ENCODE peak calls at places on chromosomes 7 and 10, in six cellular contexts. One of them, this sample, is unnamed.

GRCh38 chr7:104035351-104035750 is 45.9 kb upstream of the RELN start:
- DNase-seq in neuronal stem cell: no peak
- DNase-seq in H9: no peak
- DNase-seq in IMR-90: no peak
- DNase-seq in H1: no peak
- DNase-seq in trophoblast cell: peak
- DNase-seq in this sample: no peak

GRCh38 chr7:33739286-33739685 is 166.1 kb upstream of the BMPER start:
- DNase-seq in neuronal stem cell: no peak
- DNase-seq in H9: no peak
- DNase-seq in IMR-90: no peak
- DNase-seq in H1: no peak
- DNase-seq in trophoblast cell: no peak
- DNase-seq in this sample: no peak

GRCh38 chr10:125235093-125236069 is 75.0 kb upstream of the CTBP2 start:
- DNase-seq in neuronal stem cell: no peak
- DNase-seq in H9: no peak
- DNase-seq in IMR-90: no peak
- DNase-seq in H1: no peak
- DNase-seq in trophoblast cell: no peak
- DNase-seq in this sample: no peak

GRCh38 chr7:55887786-55888185 is 530 bp downstream of the ZNF713 start:
- DNase-seq in neuronal stem cell: peak
- DNase-seq in H9: no peak
- DNase-seq in IMR-90: no peak
- DNase-seq in H1: no peak
- DNase-seq in trophoblast cell: peak
- DNase-seq in this sample: peak

GRCh38 chr10:77274046-77274795 is 363.4 kb downstream of the KCNMA1 start:
- DNase-seq in neuronal stem cell: no peak
- DNase-seq in H9: no peak
- DNase-seq in IMR-90: peak
- DNase-seq in H1: no peak
- DNase-seq in trophoblast cell: no peak
- DNase-seq in this sample: peak

GRCh38 chr7:98105942-98106544 is 619 bp upstream of the LMTK2 start:
- DNase-seq in neuronal stem cell: no peak
- DNase-seq in H9: no peak
- DNase-seq in IMR-90: no peak
- DNase-seq in H1: no peak
- DNase-seq in trophoblast cell: peak
- DNase-seq in this sample: no peak

GRCh38 chr7:16753102-16753931 is at the start of gene TSPAN13:
- DNase-seq in neuronal stem cell: peak
- DNase-seq in H9: peak
- DNase-seq in IMR-90: peak
- DNase-seq in H1: peak
- DNase-seq in trophoblast cell: peak
- DNase-seq in this sample: peak

GRCh38 chr7:155911471-155912105 is 99.3 kb upstream of the SHH start:
- DNase-seq in neuronal stem cell: no peak
- DNase-seq in H9: no peak
- DNase-seq in IMR-90: no peak
- DNase-seq in H1: no peak
- DNase-seq in trophoblast cell: no peak
- DNase-seq in this sample: no peak

GRCh38 chr10:13712799-13713581 is 126.2 kb downstream of the PRPF18 start:
- DNase-seq in neuronal stem cell: no peak
- DNase-seq in H9: no peak
- DNase-seq in IMR-90: peak
- DNase-seq in H1: no peak
- DNase-seq in trophoblast cell: peak
- DNase-seq in this sample: peak

GRCh38 chr7:55129409-55130078 is 110.7 kb downstream of the EGFR start:
- DNase-seq in neuronal stem cell: no peak
- DNase-seq in H9: no peak
- DNase-seq in IMR-90: peak
- DNase-seq in H1: no peak
- DNase-seq in trophoblast cell: peak
- DNase-seq in this sample: peak

GRCh38 chr10:84258034-84258695 is 13.3 kb downstream of the RGR start:
- DNase-seq in neuronal stem cell: no peak
- DNase-seq in H9: no peak
- DNase-seq in IMR-90: no peak
- DNase-seq in H1: no peak
- DNase-seq in trophoblast cell: no peak
- DNase-seq in this sample: no peak

GRCh38 chr10:47440207-47440606 is 43.7 kb downstream of the ANXA8 start:
- DNase-seq in neuronal stem cell: no peak
- DNase-seq in H9: peak
- DNase-seq in IMR-90: no peak
- DNase-seq in H1: no peak
- DNase-seq in trophoblast cell: peak
- DNase-seq in this sample: no peak

GRCh38 chr10:112896722-112897121 is 53.3 kb upstream of the TCF7L2 start:
- DNase-seq in neuronal stem cell: no peak
- DNase-seq in H9: no peak
- DNase-seq in IMR-90: no peak
- DNase-seq in H1: no peak
- DNase-seq in trophoblast cell: no peak
- DNase-seq in this sample: no peak

GRCh38 chr10:64648915-64649314 is 1127.7 kb downstream of the REEP3 start:
- DNase-seq in neuronal stem cell: no peak
- DNase-seq in H9: peak
- DNase-seq in IMR-90: no peak
- DNase-seq in H1: no peak
- DNase-seq in trophoblast cell: peak
- DNase-seq in this sample: no peak

GRCh38 chr10:132104062-132104461 is 38.3 kb downstream of the JAKMIP3 start:
- DNase-seq in neuronal stem cell: no peak
- DNase-seq in H9: no peak
- DNase-seq in IMR-90: no peak
- DNase-seq in H1: no peak
- DNase-seq in trophoblast cell: no peak
- DNase-seq in this sample: no peak

GRCh38 chr7:86950360-86950759 is 109.1 kb downstream of the ELAPOR2 start:
- DNase-seq in neuronal stem cell: no peak
- DNase-seq in H9: no peak
- DNase-seq in IMR-90: no peak
- DNase-seq in H1: no peak
- DNase-seq in trophoblast cell: no peak
- DNase-seq in this sample: no peak

GRCh38 chr10:122012731-122013130 is 23.8 kb downstream of the TACC2 start:
- DNase-seq in neuronal stem cell: no peak
- DNase-seq in H9: no peak
- DNase-seq in IMR-90: no peak
- DNase-seq in H1: no peak
- DNase-seq in trophoblast cell: no peak
- DNase-seq in this sample: no peak

GRCh38 chr7:100686201-100686821 is 7.7 kb downstream of the GIGYF1 start:
- DNase-seq in neuronal stem cell: no peak
- DNase-seq in H9: no peak
- DNase-seq in IMR-90: no peak
- DNase-seq in H1: no peak
- DNase-seq in trophoblast cell: no peak
- DNase-seq in this sample: no peak

GRCh38 chr7:36115448-36116321 is 37.4 kb upstream of the EEPD1 start:
- DNase-seq in neuronal stem cell: no peak
- DNase-seq in H9: no peak
- DNase-seq in IMR-90: peak
- DNase-seq in H1: no peak
- DNase-seq in trophoblast cell: peak
- DNase-seq in this sample: peak

GRCh38 chr7:66296-66695 is 126.1 kb upstream of the FAM20C start:
- DNase-seq in neuronal stem cell: no peak
- DNase-seq in H9: no peak
- DNase-seq in IMR-90: no peak
- DNase-seq in H1: no peak
- DNase-seq in trophoblast cell: no peak
- DNase-seq in this sample: no peak

GRCh38 chr7:134599371-134599770 is 47.3 kb upstream of the BPGM start:
- DNase-seq in neuronal stem cell: no peak
- DNase-seq in H9: no peak
- DNase-seq in IMR-90: no peak
- DNase-seq in H1: no peak
- DNase-seq in trophoblast cell: no peak
- DNase-seq in this sample: no peak
- H3K14ac ChIP-seq in neuronal stem cell: no peak
- H3K14ac ChIP-seq in H9: no peak
- H3K14ac ChIP-seq in IMR-90: no peak
- H3K14ac ChIP-seq in H1: no peak
- H3K14ac ChIP-seq in trophoblast cell: no peak
- H3K14ac ChIP-seq in this sample: no peak

DNA sequence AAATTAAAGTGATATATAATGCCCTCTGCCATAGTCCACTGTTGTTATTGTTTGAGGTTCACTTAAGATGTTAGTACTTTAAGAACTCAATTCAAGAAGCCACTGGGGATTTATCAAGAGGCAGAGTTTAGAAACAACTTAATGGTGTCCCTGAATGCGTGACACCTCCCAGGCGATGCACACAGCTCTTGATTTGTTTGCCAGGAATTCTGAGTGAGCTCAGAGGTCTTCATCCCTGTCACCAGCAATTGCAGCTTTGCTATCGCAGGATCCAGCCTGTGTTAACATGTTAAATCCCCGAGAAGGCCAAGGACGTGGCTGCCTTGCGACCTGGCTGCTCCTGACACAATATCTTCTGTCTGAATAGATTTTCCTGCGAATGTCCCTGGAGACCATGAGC is 104.8 kb downstream of the KLF6 start:
- DNase-seq in neuronal stem cell: no peak
- DNase-seq in H9: no peak
- DNase-seq in IMR-90: no peak
- DNase-seq in H1: no peak
- DNase-seq in trophoblast cell: no peak
- DNase-seq in this sample: no peak
- H2AK5ac ChIP-seq in neuronal stem cell: no peak
- H2AK5ac ChIP-seq in H9: no peak
- H2AK5ac ChIP-seq in IMR-90: no peak
- H2AK5ac ChIP-seq in H1: no peak
- H2AK5ac ChIP-seq in trophoblast cell: no peak
- H2AK5ac ChIP-seq in this sample: no peak

GRCh38 chr10:43605850-43606322 is 352 bp upstream of the ZNF485 start:
- DNase-seq in neuronal stem cell: no peak
- DNase-seq in H9: no peak
- DNase-seq in IMR-90: no peak
- DNase-seq in H1: no peak
- DNase-seq in trophoblast cell: no peak
- DNase-seq in this sample: no peak
- H3K14ac ChIP-seq in neuronal stem cell: no peak
- H3K14ac ChIP-seq in H9: no peak
- H3K14ac ChIP-seq in IMR-90: no peak
- H3K14ac ChIP-seq in H1: no peak
- H3K14ac ChIP-seq in trophoblast cell: no peak
- H3K14ac ChIP-seq in this sample: no peak

DNA sequence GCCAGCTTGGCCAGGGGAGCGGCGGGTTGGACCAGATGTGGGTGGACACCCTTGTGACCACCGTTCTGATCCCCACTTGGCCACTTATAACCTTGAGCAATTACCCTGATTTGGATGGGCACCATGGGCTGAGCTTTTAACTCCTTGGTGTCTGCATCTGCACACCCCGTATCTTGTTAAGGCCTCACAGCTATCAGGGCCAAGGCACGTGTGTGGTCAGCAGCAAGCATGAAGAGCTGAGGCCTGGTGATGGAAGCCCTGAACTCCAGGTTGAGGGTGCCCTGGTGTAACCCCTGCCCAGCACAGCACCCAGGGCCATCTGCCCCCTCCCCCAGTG is 89.2 kb downstream of the ZMIZ1 start:
- DNase-seq in neuronal stem cell: no peak
- DNase-seq in H9: no peak
- DNase-seq in IMR-90: no peak
- DNase-seq in H1: no peak
- DNase-seq in trophoblast cell: no peak
- DNase-seq in this sample: no peak
- H2AK5ac ChIP-seq in neuronal stem cell: peak
- H2AK5ac ChIP-seq in H9: peak
- H2AK5ac ChIP-seq in IMR-90: peak
- H2AK5ac ChIP-seq in H1: peak
- H2AK5ac ChIP-seq in trophoblast cell: peak
- H2AK5ac ChIP-seq in this sample: peak

DNA sequence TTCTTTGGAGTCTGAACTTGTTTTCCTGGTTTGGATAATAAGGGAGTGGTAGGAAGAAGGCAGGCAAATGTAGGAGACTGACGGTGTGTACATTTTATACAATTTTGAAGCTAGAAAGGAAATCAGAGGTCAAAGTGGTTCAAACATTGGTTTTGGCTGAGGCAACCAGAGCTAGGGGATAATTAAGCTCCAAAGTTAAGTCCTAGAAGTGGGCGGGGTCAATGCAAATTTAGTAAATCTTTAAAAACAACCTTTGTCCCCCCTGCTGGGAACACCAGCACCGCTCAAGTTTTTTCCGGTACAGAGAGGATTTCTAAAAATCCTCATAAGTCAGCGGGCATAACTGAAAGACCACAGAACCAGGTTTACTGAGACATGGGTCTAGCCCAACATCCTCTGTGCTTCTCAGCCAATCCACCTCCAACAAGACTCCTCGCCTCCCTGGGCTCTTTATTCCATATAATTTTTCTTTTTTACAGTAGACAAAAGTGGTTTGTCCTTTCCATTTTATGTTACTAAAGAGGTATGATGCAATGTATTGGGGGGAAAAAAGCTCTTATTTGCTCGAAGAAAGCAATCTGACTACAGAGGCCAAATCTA is 1.7 kb downstream of the GLUD1 start:
- DNase-seq in neuronal stem cell: no peak
- DNase-seq in H9: peak
- DNase-seq in IMR-90: peak
- DNase-seq in H1: no peak
- DNase-seq in trophoblast cell: peak
- DNase-seq in this sample: peak
- H3K14ac ChIP-seq in neuronal stem cell: no peak
- H3K14ac ChIP-seq in H9: no peak
- H3K14ac ChIP-seq in IMR-90: peak
- H3K14ac ChIP-seq in H1: no peak
- H3K14ac ChIP-seq in trophoblast cell: no peak
- H3K14ac ChIP-seq in this sample: no peak

This sample was measured in mesenchymal stem cell.